ENCODE peak calls at places on chromosomes 1 and 21, in four cellular contexts. E, I, D and U are unnamed samples.

GRCh38 chr1:150553392-150554085 is 4.3 kb downstream of the ADAMTSL4 start:
- DNase-seq in E (no peak), I (no peak), D (no peak), U (no peak)

GRCh38 chr1:115531806-115532359 is 109.9 kb upstream of the VANGL1 start:
- DNase-seq in I (no peak), E (no peak), D (no peak), U (no peak)

GRCh38 chr1:91725961-91726704 is 159.8 kb downstream of the TGFBR3 start:
- DNase-seq in I (no peak), D (no peak), E (peak), U (no peak)

GRCh38 chr1:27872802-27873665 is 690 bp downstream of the THEMIS2 start:
- DNase-seq in I (no peak), D (peak), E (no peak), U (no peak)

GRCh38 chr1:109995536-109995935 is 11.0 kb downstream of the AHCYL1 start:
- DNase-seq in E (no peak), D (no peak), I (no peak), U (no peak)

GRCh38 chr1:200699871-200700270 is 30.2 kb upstream of the DDX59 start:
- DNase-seq in I (no peak), E (no peak), D (no peak), U (no peak)

GRCh38 chr1:27416387-27417111 is 24.1 kb downstream of the GPR3 start:
- DNase-seq in D (peak), I (no peak), E (peak), U (no peak)

GRCh38 chr1:17819129-17819802 is 64.1 kb downstream of the ACTL8 start:
- DNase-seq in E (no peak), I (no peak), D (no peak), U (no peak)

GRCh38 chr1:15948091-15948591 is 27.8 kb downstream of the ZBTB17 start:
- DNase-seq in I (no peak), E (no peak), D (no peak), U (no peak)

GRCh38 chr1:64687725-64688285 is 57.1 kb upstream of the RAVER2 start:
- DNase-seq in I (no peak), D (no peak), E (no peak), U (no peak)

GRCh38 chr1:54886724-54887664 is at the start of gene DHCR24:
- DNase-seq in E (peak), I (peak), D (peak), U (peak)

GRCh38 chr1:54885237-54885679 is 1.7 kb downstream of the DHCR24 start:
- DNase-seq in E (no peak), D (no peak), I (no peak), U (no peak)

GRCh38 chr1:54887665-54888071 is 673 bp upstream of the DHCR24 start:
- DNase-seq in E (no peak), I (no peak), D (no peak), U (no peak)

GRCh38 chr1:54884768-54885167 is 2.2 kb downstream of the DHCR24 start:
- DNase-seq in D (no peak), E (no peak), I (no peak), U (no peak)

DNA sequence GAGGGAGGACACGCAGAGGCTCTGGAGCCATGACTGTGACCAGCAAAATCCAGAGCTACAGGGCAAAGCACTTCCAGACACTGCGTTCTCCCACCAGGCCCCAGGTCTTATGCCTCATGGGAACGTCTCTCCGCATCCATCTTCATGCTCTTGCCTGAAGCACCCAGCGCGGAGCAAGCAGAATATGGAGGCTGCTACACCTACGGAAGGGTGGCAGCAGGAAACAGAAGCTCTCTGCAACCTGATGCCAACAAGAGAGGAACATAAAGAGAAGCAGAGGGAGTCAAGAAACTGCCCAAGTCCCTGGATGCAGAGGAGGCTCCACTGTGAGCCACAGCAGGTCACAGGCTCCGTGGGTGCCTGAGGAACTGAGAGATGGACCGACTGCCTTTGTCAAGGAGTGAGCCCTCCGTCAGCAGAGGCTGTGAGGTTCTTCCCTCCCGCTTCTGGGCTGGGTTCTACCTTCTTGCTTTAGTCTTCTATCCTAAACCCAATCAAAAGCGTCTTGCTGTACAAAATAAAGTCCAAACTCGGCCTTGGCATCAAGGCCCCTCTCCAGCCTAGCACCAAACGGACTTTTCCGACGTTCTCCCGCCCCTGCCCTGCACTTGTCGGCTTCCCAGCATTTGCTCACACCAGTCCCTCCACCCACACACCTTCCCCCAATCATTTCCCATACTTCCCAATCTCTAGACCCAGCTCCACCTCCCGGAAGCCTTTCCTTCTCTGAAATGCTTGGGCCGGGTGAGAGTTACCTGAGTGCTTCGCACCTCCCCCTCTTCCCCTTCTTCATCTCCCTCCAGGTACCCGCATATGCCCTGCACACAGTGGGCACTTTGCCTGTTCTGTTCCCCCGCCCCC is 902 bp downstream of the DHCR24 start:
- DNase-seq in D (peak), E (peak), I (no peak), U (no peak)
- TF ChIP-seq POLR2A in D (no peak), E (no peak), I (no peak), U (no peak)

GRCh38 chr1:181479137-181479745 is 4.1 kb upstream of the CACNA1E start:
- DNase-seq in I (no peak), E (peak), D (peak), U (no peak)
- TF ChIP-seq POLR2AphosphoS5 in I (no peak), E (no peak), D (no peak), U (no peak)

DNA sequence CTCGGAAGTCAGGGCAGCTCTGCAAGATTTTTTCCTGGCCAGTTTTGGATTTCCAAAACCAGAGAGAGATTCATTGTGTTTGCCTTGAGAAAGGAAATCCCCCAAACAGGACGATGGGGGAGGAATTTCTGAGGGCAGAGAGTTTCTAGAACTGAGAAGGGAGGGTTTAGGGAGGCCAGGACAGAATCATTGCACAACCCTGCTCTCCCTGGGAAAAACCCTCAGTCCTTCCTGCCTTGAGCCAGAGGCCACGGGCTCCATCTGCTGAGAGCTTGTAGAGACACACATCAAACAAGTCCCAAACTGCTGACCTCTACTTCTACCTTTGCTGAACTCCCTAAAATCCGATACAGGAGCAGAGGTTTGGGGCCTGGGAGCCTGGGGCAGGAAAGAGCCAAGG is 99.7 kb downstream of the NMNAT2 start:
- DNase-seq in I (no peak), E (peak), D (no peak), U (peak)
- TF ChIP-seq TAF1 in I (no peak), E (no peak), D (no peak), U (no peak)

GRCh38 chr21:36297555-36297937 is 22.5 kb upstream of the MORC3 start:
- DNase-seq in D (no peak), I (no peak), E (no peak), U (no peak)

DNA sequence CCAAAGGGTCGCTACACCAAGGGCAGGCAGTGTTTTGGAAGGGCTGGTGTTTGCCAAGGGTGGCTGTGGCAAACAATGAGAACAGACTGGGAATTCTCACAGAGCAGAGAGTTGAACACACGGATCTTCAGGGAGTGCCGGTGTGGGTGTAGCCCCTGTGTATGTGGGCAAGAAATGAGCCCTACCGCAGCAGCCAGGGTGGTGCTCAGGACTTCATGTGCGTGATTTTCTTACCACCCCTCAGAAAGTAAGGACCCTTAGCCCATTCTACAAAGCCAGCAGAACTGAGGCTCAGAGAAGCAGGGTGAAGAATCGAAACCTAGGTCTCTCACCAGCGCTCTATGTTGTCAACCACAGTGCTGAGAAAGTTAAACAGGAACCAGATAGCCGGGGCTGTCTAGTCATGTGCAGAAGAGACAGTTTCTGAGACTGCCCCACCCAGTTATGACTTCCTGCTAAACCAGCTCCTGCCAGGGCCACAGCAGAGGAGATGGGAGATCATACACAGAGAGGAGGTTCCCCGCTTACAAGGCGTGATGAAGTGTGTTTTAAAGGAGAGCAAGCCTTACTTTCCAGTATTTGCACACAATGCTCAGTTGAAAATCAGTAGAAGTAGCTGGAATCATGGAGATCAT is 21.9 kb upstream of the MORC3 start:
- DNase-seq in E (peak), D (peak), I (peak), U (peak)
- TF ChIP-seq POLR2A in E (no peak), D (no peak), I (no peak), U (peak)

GRCh38 chr1:117060441-117061317 is 553 bp downstream of the TTF2 start:
- DNase-seq in D (peak), E (peak), I (no peak), U (no peak)

GRCh38 chr1:117058810-117059209 is 1.3 kb upstream of the TTF2 start:
- DNase-seq in E (no peak), D (no peak), I (no peak), U (no peak)

GRCh38 chr1:117059334-117059677 is 820 bp upstream of the TTF2 start:
- DNase-seq in D (no peak), I (no peak), E (peak), U (peak)

GRCh38 chr1:117061986-117062415 is 1.9 kb downstream of the TTF2 start:
- DNase-seq in I (no peak), E (no peak), D (no peak), U (no peak)

GRCh38 chr1:117059678-117060440 is at the start of gene TTF2:
- DNase-seq in E (peak), D (peak), I (peak), U (peak)
- TF ChIP-seq POLR2AphosphoS5 in E (peak), D (peak), I (peak), U (peak)

GRCh38 chr1:29555043-29555620 is 318.8 kb downstream of the PTPRU start:
- DNase-seq in D (no peak), E (no peak), I (no peak), U (no peak)

GRCh38 chr1:29556657-29557056 is 320.3 kb downstream of the PTPRU start:
- DNase-seq in E (no peak), D (no peak), I (no peak), U (no peak)

GRCh38 chr1:29557701-29558445 is 321.6 kb downstream of the PTPRU start:
- DNase-seq in D (no peak), I (no peak), E (no peak), U (no peak)

GRCh38 chr1:29557066-29557465 is 320.7 kb downstream of the PTPRU start:
- DNase-seq in D (no peak), E (no peak), I (no peak), U (no peak)

DNA sequence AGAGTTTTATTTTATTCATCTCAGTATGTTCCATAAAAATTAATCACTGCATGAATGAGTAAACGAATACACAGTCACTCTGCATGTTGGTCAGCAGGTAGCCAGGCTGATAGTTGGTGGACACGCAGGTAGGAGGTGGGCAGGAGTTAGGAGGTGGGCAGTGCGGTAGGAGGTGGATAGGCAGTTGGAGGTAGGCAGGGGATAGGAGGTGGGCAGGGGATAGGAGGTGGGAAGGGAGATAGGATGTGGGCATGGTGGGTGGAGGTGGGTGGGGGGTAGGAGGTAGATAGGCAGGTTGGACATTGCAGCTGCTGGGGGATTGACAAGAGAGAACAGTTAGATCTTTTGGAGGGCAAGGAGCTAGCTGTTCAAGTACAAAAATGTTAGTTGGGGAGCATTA is 322.7 kb downstream of the PTPRU start:
- DNase-seq in E (no peak), I (no peak), D (no peak), U (no peak)
- TF ChIP-seq TAF1 in E (no peak), I (no peak), D (no peak), U (no peak)

GRCh38 chr1:226943156-226943555 is 3.1 kb downstream of the COQ8A start:
- DNase-seq in D (no peak), E (no peak), I (no peak), U (no peak)
- TF ChIP-seq POLR2A in D (no peak), E (no peak), I (no peak), U (no peak)

GRCh38 chr1:39922139-39922757 is 20.5 kb upstream of the MYCL start:
- DNase-seq in D (no peak), I (no peak), E (no peak), U (no peak)
- TF ChIP-seq POLR2AphosphoS5 in D (no peak), I (no peak), E (no peak), U (no peak)

GRCh38 chr1:172378109-172378755 is 42.3 kb upstream of the C1orf105 start:
- DNase-seq in E (no peak), D (no peak), I (no peak), U (no peak)

GRCh38 chr1:172375227-172375631 is 45.3 kb upstream of the C1orf105 start:
- DNase-seq in E (no peak), D (no peak), I (no peak), U (no peak)

GRCh38 chr1:172373864-172374263 is 46.6 kb upstream of the C1orf105 start:
- DNase-seq in D (no peak), I (no peak), E (no peak), U (no peak)
- TF ChIP-seq TAF1 in D (no peak), I (no peak), E (no peak), U (no peak)

DNA sequence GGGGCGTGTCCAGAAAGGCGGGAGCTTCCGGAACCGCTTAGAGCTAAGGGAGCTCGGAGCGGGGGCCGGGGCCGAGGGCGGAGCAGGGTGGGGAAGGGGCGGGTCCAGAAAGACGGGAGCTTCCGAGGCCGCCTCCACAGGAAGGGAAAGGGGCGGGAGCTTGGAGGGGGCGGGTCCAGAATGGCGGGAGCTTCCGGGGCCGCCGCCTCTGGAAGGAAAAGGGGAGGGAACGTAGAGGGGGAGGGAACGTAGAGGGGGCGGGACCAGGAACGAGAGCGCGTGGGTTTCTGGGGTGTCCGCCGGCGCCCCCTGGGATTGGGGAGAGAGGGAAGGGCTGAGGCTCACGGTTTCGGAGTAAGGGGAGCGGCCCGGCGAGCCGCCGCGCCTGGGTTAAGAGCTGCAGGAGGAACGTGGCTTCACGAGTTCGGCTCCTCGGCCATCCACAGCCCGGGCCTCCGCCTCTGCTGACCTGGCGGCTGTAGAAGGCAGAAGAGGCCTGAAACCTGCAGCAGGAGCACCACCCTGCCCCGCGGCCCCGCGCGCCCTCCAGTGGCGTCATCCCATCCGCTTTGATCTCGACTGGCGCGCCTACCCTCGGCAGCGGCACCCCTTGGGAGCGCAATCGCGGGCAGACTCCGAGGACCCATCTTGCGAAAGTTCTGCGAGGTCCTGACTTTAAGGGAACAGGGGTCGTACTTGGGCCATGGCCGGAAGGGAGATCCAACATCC is 22.9 kb upstream of the HPDL start:
- DNase-seq in E (peak), I (peak), D (peak), U (peak)
- TF ChIP-seq POLR2A in E (peak), I (peak), D (peak), U (peak)